ENCODE peak calls at places on chromosome 1, in four cellular contexts. Q is IMR-90, H is OCI-LY7, U is GM23248. Z is an unnamed sample.

GRCh38 chr1:73180661-73181540 is 898.6 kb upstream of the NEGR1 start:
- DNase-seq in U (no peak), Q (no peak), H (no peak), Z (peak)

GRCh38 chr1:144101397-144102050 is 129.7 kb upstream of the FAM72C start:
- DNase-seq in H (no peak), U (peak), Q (no peak), Z (peak)

GRCh38 chr1:70140343-70140742 is 65.0 kb downstream of the LRRC40 start:
- DNase-seq in H (no peak), Q (peak), U (peak), Z (no peak)

GRCh38 chr1:201517631-201518030 is 10.7 kb upstream of the CSRP1 start:
- DNase-seq in H (no peak), Q (no peak), U (no peak), Z (no peak)

GRCh38 chr1:205346956-205347574 is 9.7 kb downstream of the KLHDC8A start:
- DNase-seq in Q (no peak), U (peak), H (no peak), Z (no peak)

GRCh38 chr1:205046870-205047269 is 3.9 kb downstream of the CNTN2 start:
- DNase-seq in U (no peak), H (no peak), Q (no peak), Z (no peak)

GRCh38 chr1:65372557-65372956 is 47.9 kb upstream of the LEPR start:
- DNase-seq in U (peak), H (no peak), Q (no peak), Z (no peak)

GRCh38 chr1:54399765-54400164 is 6.4 kb downstream of the SSBP3 start:
- DNase-seq in U (no peak), Q (no peak), H (no peak), Z (no peak)

GRCh38 chr1:24199291-24199900 is 12.3 kb upstream of the IFNLR1 start:
- DNase-seq in H (peak), U (peak), Q (peak), Z (peak)

GRCh38 chr1:77961392-77961791 is 17.5 kb downstream of the FUBP1 start:
- DNase-seq in Q (no peak), H (no peak), U (no peak), Z (no peak)

GRCh38 chr1:108561731-108562326 is 1.9 kb downstream of the EEIG2 start:
- DNase-seq in Q (no peak), H (peak), U (peak), Z (peak)

GRCh38 chr1:88697503-88697902 is 13.4 kb downstream of the PKN2 start:
- DNase-seq in Q (peak), H (no peak), U (peak), Z (no peak)

GRCh38 chr1:106879538-106879937 is 176.9 kb upstream of the PRMT6 start:
- DNase-seq in U (peak), H (no peak), Q (no peak), Z (no peak)

GRCh38 chr1:14238472-14239059 is 359.9 kb upstream of the KAZN start:
- DNase-seq in H (no peak), U (no peak), Q (no peak), Z (no peak)

GRCh38 chr1:76374111-76374510 is 299.6 kb downstream of the ST6GALNAC3 start:
- DNase-seq in H (no peak), U (no peak), Q (no peak), Z (no peak)

GRCh38 chr1:156600733-156601121 is 552 bp downstream of the GPATCH4 start:
- DNase-seq in Q (no peak), H (no peak), U (peak), Z (no peak)

GRCh38 chr1:53567458-53568250 is 108.5 kb downstream of the DMRTB1 start:
- DNase-seq in H (no peak), Q (no peak), U (no peak), Z (no peak)

GRCh38 chr1:3466366-3467075 is 12.1 kb downstream of the ARHGEF16 start:
- DNase-seq in H (no peak), Q (no peak), U (no peak), Z (no peak)

GRCh38 chr1:180301135-180301737 is 71.2 kb downstream of the LHX4 start:
- DNase-seq in U (peak), H (no peak), Q (peak), Z (no peak)

GRCh38 chr1:52520149-52520548 is 32.7 kb downstream of the TUT4 start:
- DNase-seq in U (peak), Q (peak), H (no peak), Z (no peak)

GRCh38 chr1:15026114-15026483 is 127.4 kb upstream of the TMEM51 start:
- DNase-seq in U (no peak), Q (no peak), H (no peak), Z (no peak)

GRCh38 chr1:151822404-151822803 is 9.2 kb downstream of the RORC start:
- DNase-seq in H (no peak), U (no peak), Q (no peak), Z (no peak)

GRCh38 chr1:185776521-185776920 is 42.3 kb downstream of the HMCN1 start:
- DNase-seq in H (no peak), Q (peak), U (no peak), Z (no peak)

GRCh38 chr1:187641463-187641862 is 812.7 kb downstream of the PLA2G4A start:
- DNase-seq in U (no peak), H (no peak), Q (no peak), Z (peak)

GRCh38 chr1:100234432-100234831 is 15.2 kb downstream of the DBT start:
- DNase-seq in U (peak), Q (no peak), H (no peak), Z (no peak)

GRCh38 chr1:242890211-242890741 is 364.8 kb downstream of the CEP170 start:
- DNase-seq in H (no peak), U (peak), Q (no peak), Z (peak)

GRCh38 chr1:26993237-26994019 is at the start of gene TRNP1:
- DNase-seq in U (peak), H (peak), Q (peak), Z (peak)

DNA sequence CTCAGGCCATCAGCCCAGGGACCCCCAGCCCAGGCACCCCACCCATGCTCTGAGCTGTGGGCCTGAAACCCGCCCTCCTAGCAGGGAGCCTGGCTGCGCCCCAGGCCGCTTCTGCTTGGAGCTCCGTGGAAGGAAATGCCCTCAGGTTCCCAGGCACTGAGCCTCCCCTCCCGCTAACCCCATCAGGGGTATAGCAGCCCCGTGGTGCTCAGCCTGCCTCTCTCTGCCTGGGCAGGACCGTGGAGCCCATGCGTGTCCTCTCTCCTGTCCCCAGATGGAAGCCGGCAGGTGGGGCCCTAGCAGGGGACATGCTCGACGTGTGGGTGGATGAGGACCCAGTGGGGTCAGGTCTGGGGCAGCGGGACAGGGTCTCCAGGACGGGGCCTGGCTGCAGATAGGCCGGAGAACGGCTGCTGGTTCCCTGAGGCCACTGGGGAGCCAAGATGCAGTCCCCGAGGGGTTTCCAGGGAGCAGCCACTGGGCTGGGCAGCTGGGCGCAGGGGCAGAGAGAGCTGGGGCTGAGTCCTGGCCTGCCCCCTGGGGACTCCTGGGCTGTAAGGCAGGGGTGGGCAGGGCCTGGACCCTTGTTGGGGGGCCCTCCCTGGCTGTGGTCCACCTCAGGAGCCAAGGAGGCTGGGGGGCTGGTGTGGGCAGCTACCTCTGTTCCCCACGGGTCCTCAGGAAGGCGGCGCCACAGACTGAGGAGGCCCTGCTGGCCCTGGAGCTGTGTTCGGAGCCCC is 75.5 kb downstream of the MORN1 start:
- DNase-seq in Q (no peak), U (no peak), H (no peak), Z (no peak)
- H3K4me2 ChIP-seq in Q (no peak), U (no peak), H (no peak), Z (no peak)

GRCh38 chr1:225770586-225771248 is 6.9 kb upstream of the SRP9 start:
- DNase-seq in Q (no peak), H (no peak), U (no peak), Z (peak)
- H3K4me2 ChIP-seq in Q (no peak), H (no peak), U (no peak), Z (no peak)

GRCh38 chr1:161137881-161138280 is 5.4 kb upstream of the DEDD start:
- DNase-seq in U (no peak), H (no peak), Q (no peak), Z (no peak)
- H3K4me2 ChIP-seq in U (no peak), H (no peak), Q (no peak), Z (no peak)

GRCh38 chr1:208154040-208154439 is 90.1 kb downstream of the PLXNA2 start:
- DNase-seq in U (no peak), H (no peak), Q (no peak), Z (no peak)
- H3K4me2 ChIP-seq in U (no peak), H (no peak), Q (no peak), Z (no peak)

GRCh38 chr1:228079601-228080263 is 2.8 kb upstream of the ARF1 start:
- DNase-seq in U (no peak), H (no peak), Q (no peak), Z (no peak)

GRCh38 chr1:228082260-228082974 is at the start of gene ARF1:
- DNase-seq in Q (peak), U (peak), H (peak), Z (peak)

GRCh38 chr1:228082975-228083870 is 715 bp downstream of the ARF1 start:
- DNase-seq in Q (peak), H (peak), U (peak), Z (no peak)

GRCh38 chr1:228081578-228082259 is 789 bp upstream of the ARF1 start:
- DNase-seq in U (peak), H (peak), Q (no peak), Z (peak)

DNA sequence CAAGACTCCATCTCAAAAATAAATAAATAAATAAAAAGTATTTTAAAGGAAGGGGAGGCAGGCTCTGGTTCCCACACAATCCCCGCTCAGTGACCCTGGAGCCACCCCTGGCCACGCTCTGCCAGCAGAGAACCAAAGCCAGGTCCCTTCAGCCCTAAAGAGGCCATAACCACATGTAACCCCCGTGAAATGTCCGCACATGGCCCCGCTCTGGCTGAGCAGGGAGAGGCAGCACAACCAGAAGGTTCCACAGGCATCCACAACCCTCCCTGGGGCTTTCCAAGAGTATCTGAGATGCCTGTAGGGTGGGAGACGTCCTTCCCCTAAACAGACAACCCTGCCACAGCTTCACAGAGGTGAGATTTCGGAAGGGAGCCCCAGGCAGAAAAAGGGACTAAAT is 1.4 kb upstream of the ARF1 start:
- DNase-seq in H (no peak), Q (no peak), U (peak), Z (no peak)
- H3K4me2 ChIP-seq in H (peak), Q (peak), U (peak), Z (peak)

DNA sequence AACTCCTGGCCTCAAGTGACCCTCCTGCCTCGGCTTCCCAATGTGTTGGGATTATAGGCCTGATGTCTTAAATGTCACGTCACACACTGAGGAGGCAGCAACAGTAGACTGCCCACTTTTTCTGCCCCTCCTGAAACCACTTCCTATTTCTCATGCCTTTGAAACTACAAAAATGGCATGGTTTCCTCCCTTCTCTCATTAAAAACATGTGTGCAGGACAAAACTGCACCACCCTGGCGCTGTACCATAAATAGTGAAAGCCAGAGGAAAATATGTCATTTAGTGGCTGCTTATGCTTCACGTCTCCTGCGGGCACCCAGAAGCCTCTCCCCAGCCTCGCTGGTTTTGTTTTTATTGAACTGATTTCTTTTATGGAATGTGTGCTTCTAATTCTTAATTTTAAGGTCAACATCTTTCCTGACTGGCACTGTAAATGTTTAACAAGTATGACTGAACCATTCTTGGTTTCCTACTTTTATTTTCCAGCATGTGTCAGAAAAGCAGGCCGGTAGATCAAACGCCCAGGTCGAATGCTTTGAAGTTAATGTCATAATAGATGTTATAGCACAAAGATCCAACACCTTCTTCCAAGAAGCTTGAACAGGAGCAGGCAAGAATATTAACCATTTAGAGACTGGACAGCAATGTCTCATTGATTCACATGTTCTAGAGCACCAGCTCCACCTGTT is 59.6 kb upstream of the C1orf87 start:
- DNase-seq in H (no peak), Q (peak), U (peak), Z (no peak)
- H3K4me2 ChIP-seq in H (no peak), Q (no peak), U (peak), Z (no peak)

GRCh38 chr1:195294911-195295310 is 1313.3 kb downstream of the KCNT2 start:
- DNase-seq in U (no peak), Q (no peak), H (no peak), Z (no peak)
- H3K4me2 ChIP-seq in U (no peak), Q (no peak), H (no peak), Z (no peak)

DNA sequence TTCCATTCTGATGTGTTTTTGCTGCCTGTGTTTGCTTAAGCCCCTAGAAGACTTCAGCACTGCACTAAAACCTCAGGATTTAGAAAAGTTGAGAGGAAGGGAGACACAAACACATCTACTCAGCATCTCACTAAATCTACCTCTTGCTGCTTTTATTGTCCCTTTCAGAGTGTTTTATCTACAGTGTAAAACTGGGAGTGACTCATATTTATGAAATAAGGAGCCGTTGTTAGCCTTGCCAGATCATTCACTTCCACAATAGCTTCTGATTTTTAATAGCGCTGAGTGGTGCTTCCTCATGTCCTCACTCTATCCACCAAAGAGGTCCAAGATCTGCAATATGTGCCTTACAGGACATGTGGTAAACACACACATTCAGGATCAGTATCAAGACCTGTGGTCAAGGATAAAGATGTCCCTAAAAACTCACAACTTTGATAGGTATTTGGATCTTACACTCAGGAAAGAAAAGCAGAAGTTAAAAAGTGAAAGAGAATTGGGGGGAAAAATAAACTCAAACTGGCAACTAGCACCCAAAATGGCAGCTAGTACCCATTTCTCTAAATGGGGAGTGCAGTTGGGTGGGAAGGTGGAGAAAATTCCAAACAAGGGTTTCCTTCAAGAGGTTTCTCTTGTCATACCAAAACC is 16.1 kb downstream of the DUSP10 start:
- DNase-seq in Q (peak), U (peak), H (no peak), Z (no peak)
- H3K4me2 ChIP-seq in Q (peak), U (peak), H (no peak), Z (no peak)

DNA sequence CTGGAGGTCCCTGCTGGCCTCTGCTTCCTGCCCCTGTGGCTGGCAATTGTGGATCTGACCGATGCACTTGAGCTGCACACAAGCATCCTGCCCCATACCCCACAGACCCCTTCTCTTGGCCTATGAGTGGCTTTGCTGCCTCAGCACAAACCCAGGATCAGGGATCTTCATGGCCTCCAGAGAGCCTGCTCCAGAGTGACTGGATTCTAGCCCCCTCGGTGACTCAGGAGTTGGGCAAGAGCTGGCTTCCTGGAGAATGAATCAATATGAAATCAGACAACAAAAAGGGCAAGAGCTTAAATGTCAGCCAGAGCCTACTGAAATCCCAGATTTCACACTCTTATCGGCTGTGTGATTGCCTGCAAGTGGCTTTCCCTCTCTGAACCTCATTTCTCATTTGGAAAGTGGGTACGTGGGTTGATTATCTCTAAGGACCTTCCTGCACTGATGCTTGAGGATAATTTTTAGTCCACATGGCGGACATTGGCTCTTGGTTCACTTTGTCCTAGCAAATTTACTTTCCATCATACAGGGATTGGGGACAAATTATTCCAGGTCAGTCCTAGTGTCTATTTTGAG is 111.4 kb downstream of the ACTL8 start:
- DNase-seq in U (peak), Q (peak), H (no peak), Z (no peak)
- H3K4me2 ChIP-seq in U (peak), Q (peak), H (no peak), Z (no peak)

Z was measured in H9.